ENCODE peak calls at places on chromosomes 16 and 17, in five cellular contexts. One of them, this sample, is unnamed.

GRCh38 chr17:50425682-50426471 is at the start of gene ACSF2:
- DNase-seq in stimulated activated CD8-positive, alpha-beta memory T cell treated with anti-CD3 and anti-CD28 coated beads, Interleukin-15, amount 100 ng/mL, for 24 hours: peak
- DNase-seq in NCI-H1694 treated with DMSO at 0.1 percent for 48 hours: no peak
- DNase-seq in Caki2: peak
- DNase-seq in left kidney: peak
- DNase-seq in this sample: no peak

GRCh38 chr17:34502426-34502825 is 77.0 kb upstream of the TMEM132E start:
- DNase-seq in stimulated activated CD8-positive, alpha-beta memory T cell treated with anti-CD3 and anti-CD28 coated beads, Interleukin-15, amount 100 ng/mL, for 24 hours: no peak
- DNase-seq in left kidney: no peak
- DNase-seq in NCI-H1694 treated with DMSO at 0.1 percent for 48 hours: no peak
- DNase-seq in Caki2: no peak
- DNase-seq in this sample: no peak

GRCh38 chr16:66578596-66579531 is at the start of gene CMTM2:
- DNase-seq in left kidney: peak
- DNase-seq in Caki2: no peak
- DNase-seq in stimulated activated CD8-positive, alpha-beta memory T cell treated with anti-CD3 and anti-CD28 coated beads, Interleukin-15, amount 100 ng/mL, for 24 hours: no peak
- DNase-seq in NCI-H1694 treated with DMSO at 0.1 percent for 48 hours: no peak
- DNase-seq in this sample: no peak

GRCh38 chr16:7871979-7872378 is 539.3 kb downstream of the RBFOX1 start:
- DNase-seq in NCI-H1694 treated with DMSO at 0.1 percent for 48 hours: no peak
- DNase-seq in Caki2: no peak
- DNase-seq in stimulated activated CD8-positive, alpha-beta memory T cell treated with anti-CD3 and anti-CD28 coated beads, Interleukin-15, amount 100 ng/mL, for 24 hours: no peak
- DNase-seq in left kidney: no peak
- DNase-seq in this sample: no peak

GRCh38 chr16:48081656-48082055 is 74.1 kb downstream of the ABCC12 start:
- DNase-seq in left kidney: no peak
- DNase-seq in Caki2: peak
- DNase-seq in stimulated activated CD8-positive, alpha-beta memory T cell treated with anti-CD3 and anti-CD28 coated beads, Interleukin-15, amount 100 ng/mL, for 24 hours: no peak
- DNase-seq in NCI-H1694 treated with DMSO at 0.1 percent for 48 hours: no peak
- DNase-seq in this sample: peak

GRCh38 chr17:79078476-79079190 is 4.0 kb downstream of the ENGASE start:
- DNase-seq in Caki2: no peak
- DNase-seq in NCI-H1694 treated with DMSO at 0.1 percent for 48 hours: no peak
- DNase-seq in stimulated activated CD8-positive, alpha-beta memory T cell treated with anti-CD3 and anti-CD28 coated beads, Interleukin-15, amount 100 ng/mL, for 24 hours: no peak
- DNase-seq in left kidney: no peak
- DNase-seq in this sample: no peak

GRCh38 chr16:67173808-67174705 is 3.7 kb downstream of the NOL3 start:
- DNase-seq in NCI-H1694 treated with DMSO at 0.1 percent for 48 hours: peak
- DNase-seq in stimulated activated CD8-positive, alpha-beta memory T cell treated with anti-CD3 and anti-CD28 coated beads, Interleukin-15, amount 100 ng/mL, for 24 hours: no peak
- DNase-seq in Caki2: peak
- DNase-seq in left kidney: peak
- DNase-seq in this sample: peak

GRCh38 chr16:6105115-6105514 is 1007.5 kb upstream of the EEF2KMT start:
- DNase-seq in NCI-H1694 treated with DMSO at 0.1 percent for 48 hours: no peak
- DNase-seq in Caki2: peak
- DNase-seq in left kidney: no peak
- DNase-seq in stimulated activated CD8-positive, alpha-beta memory T cell treated with anti-CD3 and anti-CD28 coated beads, Interleukin-15, amount 100 ng/mL, for 24 hours: no peak
- DNase-seq in this sample: no peak

GRCh38 chr16:47016700-47017133 is 43.2 kb upstream of the DNAJA2 start:
- DNase-seq in NCI-H1694 treated with DMSO at 0.1 percent for 48 hours: no peak
- DNase-seq in stimulated activated CD8-positive, alpha-beta memory T cell treated with anti-CD3 and anti-CD28 coated beads, Interleukin-15, amount 100 ng/mL, for 24 hours: no peak
- DNase-seq in Caki2: no peak
- DNase-seq in left kidney: no peak
- DNase-seq in this sample: no peak

GRCh38 chr16:85123891-85124635 is 11.8 kb upstream of the CIBAR2 start:
- DNase-seq in Caki2: no peak
- DNase-seq in NCI-H1694 treated with DMSO at 0.1 percent for 48 hours: no peak
- DNase-seq in stimulated activated CD8-positive, alpha-beta memory T cell treated with anti-CD3 and anti-CD28 coated beads, Interleukin-15, amount 100 ng/mL, for 24 hours: no peak
- DNase-seq in left kidney: peak
- DNase-seq in this sample: no peak

GRCh38 chr17:75685508-75685907 is 18.4 kb downstream of the SAP30BP start:
- DNase-seq in NCI-H1694 treated with DMSO at 0.1 percent for 48 hours: no peak
- DNase-seq in stimulated activated CD8-positive, alpha-beta memory T cell treated with anti-CD3 and anti-CD28 coated beads, Interleukin-15, amount 100 ng/mL, for 24 hours: no peak
- DNase-seq in left kidney: no peak
- DNase-seq in Caki2: no peak
- DNase-seq in this sample: no peak

GRCh38 chr16:6957676-6958075 is 375.0 kb upstream of the RBFOX1 start:
- DNase-seq in Caki2: peak
- DNase-seq in NCI-H1694 treated with DMSO at 0.1 percent for 48 hours: no peak
- DNase-seq in left kidney: peak
- DNase-seq in stimulated activated CD8-positive, alpha-beta memory T cell treated with anti-CD3 and anti-CD28 coated beads, Interleukin-15, amount 100 ng/mL, for 24 hours: no peak
- DNase-seq in this sample: no peak

GRCh38 chr17:41692722-41693521 is 4.2 kb downstream of the EIF1 start:
- DNase-seq in Caki2: no peak
- DNase-seq in stimulated activated CD8-positive, alpha-beta memory T cell treated with anti-CD3 and anti-CD28 coated beads, Interleukin-15, amount 100 ng/mL, for 24 hours: no peak
- DNase-seq in left kidney: no peak
- DNase-seq in NCI-H1694 treated with DMSO at 0.1 percent for 48 hours: no peak
- DNase-seq in this sample: no peak

GRCh38 chr17:50028207-50029120 is 27.4 kb upstream of the ITGA3 start:
- DNase-seq in left kidney: peak
- DNase-seq in stimulated activated CD8-positive, alpha-beta memory T cell treated with anti-CD3 and anti-CD28 coated beads, Interleukin-15, amount 100 ng/mL, for 24 hours: no peak
- DNase-seq in Caki2: peak
- DNase-seq in NCI-H1694 treated with DMSO at 0.1 percent for 48 hours: no peak
- DNase-seq in this sample: peak

GRCh38 chr17:76195281-76196096 is 44.8 kb downstream of the RNF157 start:
- DNase-seq in Caki2: no peak
- DNase-seq in NCI-H1694 treated with DMSO at 0.1 percent for 48 hours: no peak
- DNase-seq in stimulated activated CD8-positive, alpha-beta memory T cell treated with anti-CD3 and anti-CD28 coated beads, Interleukin-15, amount 100 ng/mL, for 24 hours: no peak
- DNase-seq in left kidney: no peak
- DNase-seq in this sample: no peak

GRCh38 chr17:60610481-60610880 is 10.5 kb downstream of the PPM1D start:
- DNase-seq in stimulated activated CD8-positive, alpha-beta memory T cell treated with anti-CD3 and anti-CD28 coated beads, Interleukin-15, amount 100 ng/mL, for 24 hours: no peak
- DNase-seq in left kidney: peak
- DNase-seq in Caki2: no peak
- DNase-seq in NCI-H1694 treated with DMSO at 0.1 percent for 48 hours: peak
- DNase-seq in this sample: no peak

GRCh38 chr17:31696184-31696602 is 162.9 kb downstream of the COPRS start:
- DNase-seq in NCI-H1694 treated with DMSO at 0.1 percent for 48 hours: peak
- DNase-seq in stimulated activated CD8-positive, alpha-beta memory T cell treated with anti-CD3 and anti-CD28 coated beads, Interleukin-15, amount 100 ng/mL, for 24 hours: no peak
- DNase-seq in left kidney: peak
- DNase-seq in Caki2: no peak
- DNase-seq in this sample: no peak

GRCh38 chr16:84967828-84968227 is 43.5 kb downstream of the ZDHHC7 start:
- DNase-seq in left kidney: no peak
- DNase-seq in NCI-H1694 treated with DMSO at 0.1 percent for 48 hours: no peak
- DNase-seq in Caki2: no peak
- DNase-seq in stimulated activated CD8-positive, alpha-beta memory T cell treated with anti-CD3 and anti-CD28 coated beads, Interleukin-15, amount 100 ng/mL, for 24 hours: no peak
- DNase-seq in this sample: no peak

GRCh38 chr16:2842340-2843000 is 12.4 kb downstream of the ZG16B start:
- DNase-seq in left kidney: peak
- DNase-seq in Caki2: no peak
- DNase-seq in stimulated activated CD8-positive, alpha-beta memory T cell treated with anti-CD3 and anti-CD28 coated beads, Interleukin-15, amount 100 ng/mL, for 24 hours: peak
- DNase-seq in NCI-H1694 treated with DMSO at 0.1 percent for 48 hours: peak
- DNase-seq in this sample: no peak

GRCh38 chr17:65097110-65097509 is 40.1 kb upstream of the RGS9 start:
- DNase-seq in stimulated activated CD8-positive, alpha-beta memory T cell treated with anti-CD3 and anti-CD28 coated beads, Interleukin-15, amount 100 ng/mL, for 24 hours: no peak
- DNase-seq in Caki2: peak
- DNase-seq in left kidney: no peak
- DNase-seq in NCI-H1694 treated with DMSO at 0.1 percent for 48 hours: no peak
- DNase-seq in this sample: no peak

GRCh38 chr17:63550816-63551639 is 751 bp downstream of the DCAF7 start:
- DNase-seq in left kidney: peak
- DNase-seq in stimulated activated CD8-positive, alpha-beta memory T cell treated with anti-CD3 and anti-CD28 coated beads, Interleukin-15, amount 100 ng/mL, for 24 hours: no peak
- DNase-seq in Caki2: no peak
- DNase-seq in NCI-H1694 treated with DMSO at 0.1 percent for 48 hours: peak
- DNase-seq in this sample: peak

GRCh38 chr17:79788989-79789942 is 7.6 kb downstream of the CBX8 start:
- DNase-seq in NCI-H1694 treated with DMSO at 0.1 percent for 48 hours: no peak
- DNase-seq in stimulated activated CD8-positive, alpha-beta memory T cell treated with anti-CD3 and anti-CD28 coated beads, Interleukin-15, amount 100 ng/mL, for 24 hours: no peak
- DNase-seq in left kidney: peak
- DNase-seq in Caki2: no peak
- DNase-seq in this sample: no peak

GRCh38 chr17:63967953-63968352 is 4.8 kb downstream of the SCN4A start:
- DNase-seq in left kidney: no peak
- DNase-seq in stimulated activated CD8-positive, alpha-beta memory T cell treated with anti-CD3 and anti-CD28 coated beads, Interleukin-15, amount 100 ng/mL, for 24 hours: no peak
- DNase-seq in Caki2: no peak
- DNase-seq in NCI-H1694 treated with DMSO at 0.1 percent for 48 hours: no peak
- DNase-seq in this sample: no peak

GRCh38 chr17:83081561-83082201 is 2.3 kb downstream of the METRNL start:
- DNase-seq in Caki2: no peak
- DNase-seq in stimulated activated CD8-positive, alpha-beta memory T cell treated with anti-CD3 and anti-CD28 coated beads, Interleukin-15, amount 100 ng/mL, for 24 hours: no peak
- DNase-seq in NCI-H1694 treated with DMSO at 0.1 percent for 48 hours: no peak
- DNase-seq in left kidney: peak
- DNase-seq in this sample: no peak

GRCh38 chr17:73973881-73974409 is 229.5 kb upstream of the RPL38 start:
- DNase-seq in NCI-H1694 treated with DMSO at 0.1 percent for 48 hours: no peak
- DNase-seq in stimulated activated CD8-positive, alpha-beta memory T cell treated with anti-CD3 and anti-CD28 coated beads, Interleukin-15, amount 100 ng/mL, for 24 hours: no peak
- DNase-seq in left kidney: peak
- DNase-seq in Caki2: no peak
- DNase-seq in this sample: no peak

GRCh38 chr17:70648166-70648565 is 478.8 kb downstream of the KCNJ2 start:
- DNase-seq in Caki2: no peak
- DNase-seq in stimulated activated CD8-positive, alpha-beta memory T cell treated with anti-CD3 and anti-CD28 coated beads, Interleukin-15, amount 100 ng/mL, for 24 hours: no peak
- DNase-seq in left kidney: no peak
- DNase-seq in NCI-H1694 treated with DMSO at 0.1 percent for 48 hours: no peak
- DNase-seq in this sample: no peak

GRCh38 chr16:22299036-22299435 is 1.8 kb downstream of the POLR3E start:
- DNase-seq in NCI-H1694 treated with DMSO at 0.1 percent for 48 hours: no peak
- DNase-seq in Caki2: no peak
- DNase-seq in stimulated activated CD8-positive, alpha-beta memory T cell treated with anti-CD3 and anti-CD28 coated beads, Interleukin-15, amount 100 ng/mL, for 24 hours: no peak
- DNase-seq in left kidney: no peak
- DNase-seq in this sample: no peak

GRCh38 chr16:85777583-85778310 is 21.6 kb downstream of the EMC8 start:
- DNase-seq in stimulated activated CD8-positive, alpha-beta memory T cell treated with anti-CD3 and anti-CD28 coated beads, Interleukin-15, amount 100 ng/mL, for 24 hours: no peak
- DNase-seq in NCI-H1694 treated with DMSO at 0.1 percent for 48 hours: no peak
- DNase-seq in Caki2: peak
- DNase-seq in left kidney: no peak
- DNase-seq in this sample: no peak

GRCh38 chr17:69609495-69610315 is 195.2 kb downstream of the MAP2K6 start:
- DNase-seq in Caki2: peak
- DNase-seq in NCI-H1694 treated with DMSO at 0.1 percent for 48 hours: peak
- DNase-seq in stimulated activated CD8-positive, alpha-beta memory T cell treated with anti-CD3 and anti-CD28 coated beads, Interleukin-15, amount 100 ng/mL, for 24 hours: no peak
- DNase-seq in left kidney: peak
- DNase-seq in this sample: peak

GRCh38 chr17:29565643-29566472 is 979 bp downstream of the ABHD15 start:
- DNase-seq in Caki2: peak
- DNase-seq in stimulated activated CD8-positive, alpha-beta memory T cell treated with anti-CD3 and anti-CD28 coated beads, Interleukin-15, amount 100 ng/mL, for 24 hours: no peak
- DNase-seq in NCI-H1694 treated with DMSO at 0.1 percent for 48 hours: peak
- DNase-seq in left kidney: peak
- DNase-seq in this sample: no peak

GRCh38 chr17:4485676-4486646 is 12.7 kb upstream of the SPNS2 start:
- DNase-seq in NCI-H1694 treated with DMSO at 0.1 percent for 48 hours: no peak
- DNase-seq in Caki2: no peak
- DNase-seq in stimulated activated CD8-positive, alpha-beta memory T cell treated with anti-CD3 and anti-CD28 coated beads, Interleukin-15, amount 100 ng/mL, for 24 hours: peak
- DNase-seq in left kidney: no peak
- DNase-seq in this sample: no peak

GRCh38 chr17:32912218-32912897 is 15.6 kb upstream of the TMEM98 start:
- DNase-seq in left kidney: peak
- DNase-seq in stimulated activated CD8-positive, alpha-beta memory T cell treated with anti-CD3 and anti-CD28 coated beads, Interleukin-15, amount 100 ng/mL, for 24 hours: no peak
- DNase-seq in NCI-H1694 treated with DMSO at 0.1 percent for 48 hours: no peak
- DNase-seq in Caki2: no peak
- DNase-seq in this sample: peak

GRCh38 chr16:86761117-86761971 is 183.0 kb downstream of the FOXL1 start:
- DNase-seq in stimulated activated CD8-positive, alpha-beta memory T cell treated with anti-CD3 and anti-CD28 coated beads, Interleukin-15, amount 100 ng/mL, for 24 hours: peak
- DNase-seq in left kidney: peak
- DNase-seq in Caki2: peak
- DNase-seq in NCI-H1694 treated with DMSO at 0.1 percent for 48 hours: no peak
- DNase-seq in this sample: no peak

This sample was measured in kidney glomerular epithelial cell.